ENCODE peak calls at places on chromosomes 12 and 14, in seven cellular contexts. I, B, F, H, C, V and W are unnamed samples. For H3K9me3, the result is how much of the 10 kb centered on the place peaks cover.

GRCh38 chr12:116427200-116427932 is 131.8 kb upstream of the MAP1LC3B2 start:
- DNase-seq in B (no peak), V (no peak), I (no peak), C (no peak), H (no peak), F (no peak), W (no peak)

GRCh38 chr12:112806721-112807120 is 15.2 kb downstream of the RPH3A start:
- DNase-seq in B (no peak), F (no peak), H (no peak), C (no peak), I (no peak), V (no peak), W (no peak)

GRCh38 chr12:109714913-109715244 is 1.3 kb downstream of the FAM222A start:
- DNase-seq in C (no peak), V (no peak), B (no peak), F (no peak), I (no peak), H (no peak), W (no peak)

GRCh38 chr12:53115891-53116675 is 12.8 kb downstream of the SOAT2 start:
- DNase-seq in I (no peak), C (no peak), H (no peak), B (no peak), F (no peak), V (peak), W (no peak)

GRCh38 chr12:47768323-47768811 is 4.7 kb upstream of the SLC48A1 start:
- DNase-seq in F (no peak), H (no peak), B (no peak), I (no peak), V (no peak), C (no peak), W (no peak)

GRCh38 chr12:108860443-108860842 is 3.1 kb upstream of the SSH1 start:
- DNase-seq in C (no peak), V (no peak), F (no peak), H (no peak), B (no peak), I (no peak), W (no peak)

GRCh38 chr12:124865728-124866127 is 2.1 kb upstream of the SCARB1 start:
- DNase-seq in H (no peak), B (no peak), F (peak), C (no peak), I (no peak), V (no peak), W (no peak)

GRCh38 chr14:59337151-59337611 is 128.0 kb downstream of the GPR135 start:
- DNase-seq in H (peak), C (no peak), B (peak), I (no peak), F (peak), V (peak), W (no peak)

GRCh38 chr14:32421781-32422180 is 92.7 kb downstream of the AKAP6 start:
- DNase-seq in V (no peak), B (no peak), F (no peak), C (no peak), H (no peak), I (no peak), W (no peak)

GRCh38 chr12:11607313-11608081 is 42.0 kb upstream of the ETV6 start:
- DNase-seq in C (no peak), I (no peak), H (no peak), B (peak), F (no peak), V (no peak), W (no peak)

GRCh38 chr12:12172106-12172511 is 94.7 kb downstream of the LRP6 start:
- DNase-seq in H (no peak), I (no peak), F (peak), B (peak), C (no peak), V (no peak), W (peak)

GRCh38 chr12:55703976-55704761 is 3.5 kb downstream of the ITGA7 start:
- DNase-seq in V (peak), H (no peak), C (no peak), I (no peak), F (no peak), B (peak), W (no peak)

GRCh38 chr12:47082963-47083621 is 3.3 kb upstream of the AMIGO2 start:
- DNase-seq in C (no peak), B (peak), F (peak), V (no peak), H (no peak), I (no peak), W (no peak)

GRCh38 chr14:100261621-100262020 is 22.7 kb downstream of the YY1 start:
- DNase-seq in C (no peak), V (no peak), B (no peak), I (no peak), H (no peak), F (no peak), W (no peak)

GRCh38 chr12:67155863-67156262 is 113.3 kb upstream of the CAND1 start:
- DNase-seq in I (no peak), C (no peak), H (no peak), V (no peak), B (no peak), F (peak), W (no peak)

GRCh38 chr14:81710232-81710845 is 176.7 kb upstream of the SEL1L start:
- DNase-seq in I (no peak), H (no peak), F (peak), C (peak), V (no peak), B (peak), W (peak)

GRCh38 chr14:77094672-77095284 is 3.3 kb upstream of the CIPC start:
- DNase-seq in F (peak), I (peak), V (peak), H (peak), C (peak), B (peak), W (peak)

GRCh38 chr14:93042968-93043940 is 72.5 kb downstream of the ITPK1 start:
- DNase-seq in F (peak), H (no peak), I (no peak), V (peak), B (peak), C (no peak), W (no peak)

GRCh38 chr12:57091633-57092528 is 3.0 kb downstream of the NAB2 start:
- DNase-seq in H (peak), C (no peak), B (no peak), I (no peak), V (peak), F (no peak), W (no peak)

GRCh38 chr12:57694459-57695019 is 607 bp downstream of the OS9 start:
- DNase-seq in B (peak), V (no peak), I (no peak), C (no peak), H (no peak), F (peak), W (no peak)

GRCh38 chr14:54566410-54567223 is at the start of gene SAMD4A:
- DNase-seq in H (peak), B (peak), V (peak), C (peak), I (peak), F (peak), W (peak)

GRCh38 chr12:74899031-74899829 is 310.4 kb downstream of the KCNC2 start:
- DNase-seq in F (no peak), C (no peak), H (no peak), V (no peak), I (no peak), B (no peak), W (no peak)

GRCh38 chr14:62696261-62696968 is 348.8 kb downstream of the KCNH5 start:
- DNase-seq in I (no peak), H (no peak), C (no peak), F (no peak), V (no peak), B (no peak), W (no peak)

GRCh38 chr14:31261859-31262739 is 54.5 kb upstream of the HECTD1 start:
- DNase-seq in I (no peak), B (peak), C (no peak), F (peak), H (no peak), V (peak), W (no peak)

GRCh38 chr14:68966872-68967301 is 12.2 kb downstream of the ACTN1 start:
- DNase-seq in F (peak), I (no peak), V (no peak), C (no peak), H (no peak), B (peak), W (no peak)

GRCh38 chr12:91685917-91686316 is 459.7 kb downstream of the BTG1 start:
- DNase-seq in C (no peak), V (no peak), B (peak), H (no peak), I (peak), F (no peak), W (no peak)

GRCh38 chr12:77837876-77838291 is 7.2 kb downstream of the NAV3 start:
- DNase-seq in B (no peak), H (peak), F (no peak), C (no peak), V (peak), I (no peak), W (no peak)

GRCh38 chr12:20314325-20314724 is 54.0 kb upstream of the PDE3A start:
- DNase-seq in C (no peak), I (no peak), B (peak), F (no peak), H (no peak), V (no peak), W (no peak)

GRCh38 chr14:99779751-99780150 is 13.5 kb upstream of the EML1 start:
- DNase-seq in H (no peak), V (no peak), F (no peak), B (no peak), I (no peak), C (no peak), W (no peak)

GRCh38 chr12:86122846-86123468 is 133.2 kb downstream of the MGAT4C start:
- DNase-seq in C (no peak), F (no peak), I (no peak), B (no peak), H (no peak), V (no peak), W (no peak)

GRCh38 chr12:2465681-2466080 is 329.1 kb upstream of the FKBP4 start:
- DNase-seq in V (no peak), I (no peak), B (no peak), H (no peak), F (no peak), C (no peak), W (no peak)

GRCh38 chr12:89280833-89281533 is 71.3 kb downstream of the DUSP6 start:
- DNase-seq in F (no peak), H (no peak), V (peak), I (no peak), B (no peak), C (no peak), W (peak)

GRCh38 chr12:50620050-50620974 is 115.5 kb downstream of the DIP2B start:
- DNase-seq in C (no peak), H (no peak), I (no peak), B (peak), V (no peak), F (peak), W (no peak)

GRCh38 chr12:127149226-127149964 is 1117.6 kb upstream of the TMEM132C start:
- DNase-seq in H (no peak), I (no peak), C (no peak), F (no peak), B (peak), V (no peak), W (no peak)

GRCh38 chr12:67433393-67434175 is 164.4 kb downstream of the CAND1 start:
- DNase-seq in I (no peak), H (no peak), V (no peak), F (no peak), C (peak), B (no peak), W (no peak)

GRCh38 chr12:112350593-112351592 is 31.3 kb downstream of the HECTD4 start:
- DNase-seq in H (no peak), V (no peak), C (no peak), I (no peak), B (peak), F (no peak), W (no peak)

GRCh38 chr12:25496098-25496587 is 56.9 kb downstream of the LMNTD1 start:
- DNase-seq in I (no peak), B (peak), C (no peak), V (no peak), H (no peak), F (no peak), W (no peak)

GRCh38 chr12:80018119-80018518 is 81.2 kb upstream of the OTOGL start:
- DNase-seq in B (no peak), I (no peak), V (no peak), H (no peak), C (no peak), F (no peak), W (no peak)

GRCh38 chr12:76144253-76144564 is 59.7 kb upstream of the NAP1L1 start:
- DNase-seq in C (no peak), V (no peak), B (peak), I (peak), H (no peak), F (peak), W (no peak)

GRCh38 chr12:54158581-54158980 is 30.2 kb downstream of the SMUG1 start:
- DNase-seq in F (no peak), C (no peak), H (no peak), V (no peak), I (no peak), B (no peak), W (no peak)
- H3K9me3 ChIP-seq in F (under half), C (under half), H (under half), V (under half), I (under half), B (under half), W (under half)

GRCh38 chr14:40623641-40624040 is 983.0 kb upstream of the LRFN5 start:
- DNase-seq in F (no peak), H (no peak), B (no peak), I (no peak), V (no peak), C (no peak), W (no peak)

GRCh38 chr14:40630471-40630870 is 976.2 kb upstream of the LRFN5 start:
- DNase-seq in V (no peak), C (no peak), H (no peak), I (no peak), B (no peak), F (no peak), W (no peak)

DNA sequence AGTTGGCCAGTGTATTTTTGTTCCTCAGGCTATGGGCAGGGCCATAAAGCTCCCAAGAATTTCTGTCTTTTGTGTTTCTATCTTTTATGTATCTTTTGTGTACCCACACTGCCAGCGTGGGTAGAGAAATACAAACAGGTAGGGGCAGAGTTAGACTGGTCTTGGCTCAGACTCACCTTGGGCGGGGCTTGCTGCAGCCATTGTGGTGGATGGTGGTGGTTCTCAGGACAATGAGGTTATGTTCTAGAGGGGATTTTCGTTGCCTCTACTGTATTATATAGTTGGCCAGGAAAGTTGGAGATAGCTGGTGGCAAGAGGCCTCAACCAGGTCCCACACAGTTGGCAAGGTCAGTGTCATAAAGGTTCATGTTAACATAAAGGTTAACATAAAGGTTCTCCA is 977.5 kb upstream of the LRFN5 start:
- DNase-seq in I (no peak), B (no peak), C (no peak), H (no peak), V (no peak), F (no peak), W (no peak)
- H3K4me3 ChIP-seq in I (no peak), B (no peak), C (no peak), H (no peak), V (no peak), F (no peak), W (no peak)

GRCh38 chr12:96014932-96015599 is 18.9 kb upstream of the HAL start:
- DNase-seq in I (no peak), B (peak), V (no peak), C (no peak), H (no peak), F (no peak), W (no peak)

GRCh38 chr12:96020314-96021003 is 14.9 kb downstream of the LTA4H start:
- DNase-seq in V (no peak), B (no peak), I (no peak), F (no peak), C (peak), H (no peak), W (no peak)

GRCh38 chr12:96015672-96016071 is 19.5 kb upstream of the HAL start:
- DNase-seq in H (no peak), F (peak), V (peak), I (no peak), B (peak), C (no peak), W (no peak)
- H3K27ac ChIP-seq in H (no peak), F (no peak), V (no peak), I (no peak), B (no peak), C (no peak), W (no peak)

GRCh38 chr12:49206389-49206788 is 17.5 kb upstream of the TUBA1A start:
- DNase-seq in H (no peak), F (no peak), C (no peak), B (no peak), V (no peak), I (no peak), W (no peak)
- H3K9me3 ChIP-seq in H (under half), F (under half), C (under half), B (under half), V (under half), I (under half), W (under half)

DNA sequence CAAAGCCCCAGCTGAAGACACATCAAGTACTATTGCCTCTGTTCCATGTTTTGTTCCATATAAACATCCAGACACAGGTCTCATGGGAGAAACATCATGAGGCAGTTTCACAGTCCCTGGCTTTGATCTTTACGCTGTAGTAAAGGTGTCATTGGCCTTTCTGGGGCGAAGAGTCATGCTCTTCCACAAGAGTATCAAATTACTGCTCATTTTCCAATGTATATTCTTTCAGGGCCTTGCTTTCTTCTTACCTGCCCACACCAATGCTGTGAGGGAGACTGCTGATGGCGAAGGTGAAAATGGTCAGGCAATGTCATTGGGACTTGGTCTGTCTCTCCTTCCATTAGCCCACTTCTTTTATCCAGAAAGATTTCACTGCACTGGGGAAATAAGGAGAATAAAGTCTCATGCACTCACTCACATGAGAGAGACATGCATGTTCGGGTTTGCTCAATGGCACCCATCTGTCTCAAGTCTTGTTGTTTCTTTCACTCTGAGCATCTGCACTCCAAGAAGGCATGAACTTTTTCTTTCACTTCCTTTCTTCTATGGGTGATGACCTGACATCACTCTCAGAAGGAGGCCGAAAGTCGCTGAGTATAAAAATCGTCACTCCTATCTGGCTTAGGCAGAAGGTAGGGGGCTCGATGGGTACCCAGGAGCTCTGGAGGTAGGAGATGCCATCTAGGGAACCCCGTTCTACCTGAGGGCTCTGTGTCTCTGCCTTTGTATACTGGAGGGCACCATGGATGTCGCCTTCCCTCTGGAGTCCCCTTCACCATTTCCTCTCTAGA is 1.3 kb upstream of the JDP2 start:
- DNase-seq in F (peak), B (no peak), H (no peak), I (no peak), V (no peak), C (peak), W (no peak)
- H3K4me3 ChIP-seq in F (no peak), B (no peak), H (no peak), I (no peak), V (peak), C (peak), W (no peak)

DNA sequence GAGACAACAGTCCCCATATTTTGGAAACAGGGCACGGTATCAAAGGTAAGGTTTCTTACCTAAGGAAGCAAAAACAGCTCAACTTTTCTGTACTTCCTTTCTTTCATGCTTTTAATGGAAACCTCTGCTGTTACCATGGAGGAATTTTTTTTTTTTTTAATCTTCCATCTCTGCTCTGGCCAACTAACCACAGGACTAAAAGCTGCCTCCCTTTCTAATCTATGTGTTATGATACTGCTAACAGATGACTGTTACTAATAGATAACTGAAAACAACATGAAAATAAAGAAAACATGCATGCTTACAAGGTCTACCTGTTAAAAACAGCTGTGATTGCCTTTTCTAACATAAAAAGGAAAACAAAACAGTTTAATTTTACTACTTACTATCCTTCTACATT is 168.4 kb downstream of the SOX5 start:
- DNase-seq in V (no peak), C (no peak), H (no peak), B (no peak), I (no peak), F (no peak), W (no peak)
- H3K27ac ChIP-seq in V (no peak), C (no peak), H (no peak), B (no peak), I (no peak), F (no peak), W (no peak)

DNA sequence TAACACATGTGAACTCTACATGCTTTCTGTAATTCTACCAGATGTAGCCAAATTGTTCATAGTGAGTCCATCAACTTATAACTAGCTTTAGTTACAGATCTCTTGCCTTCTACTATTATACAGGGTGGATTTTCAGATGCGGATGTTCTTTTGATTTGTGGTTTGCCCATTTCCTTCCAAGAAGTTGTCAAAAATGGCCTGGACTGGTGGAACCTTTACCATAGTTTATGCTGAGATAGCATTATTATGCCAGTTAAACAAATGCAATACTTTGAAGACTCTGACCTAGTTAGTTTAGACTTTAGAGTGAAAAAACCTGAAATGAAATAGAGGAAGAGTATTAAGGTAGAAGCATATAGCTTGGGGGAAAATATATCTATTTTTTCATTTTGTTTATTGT is 27.4 kb upstream of the CFL2 start:
- DNase-seq in H (no peak), C (no peak), I (no peak), B (no peak), F (no peak), V (no peak), W (no peak)
- H3K9me3 ChIP-seq in H (under half), C (under half), I (under half), B (under half), F (under half), V (under half), W (under half)

GRCh38 chr12:59041241-59042121 is 121.2 kb upstream of the LRIG3 start:
- DNase-seq in I (no peak), V (no peak), F (no peak), B (peak), C (no peak), H (no peak), W (no peak)
- H3K4me3 ChIP-seq in I (no peak), V (no peak), F (no peak), B (no peak), C (no peak), H (no peak), W (no peak)